ENCODE peak calls at places on chromosome 17, in five cellular contexts. D is cardiac fibroblast, C is ascending aorta, F is neuronal stem cell, X is endothelial cell of umbilical vein. O is an unnamed sample.

GRCh38 chr17:50060951-50061712 is 5.2 kb downstream of the ITGA3 start:
- DNase-seq in D (peak; percentile 67), X (no peak), C (peak; percentile 97), F (no peak), O (no peak)

GRCh38 chr17:82090549-82091263 is 7.3 kb downstream of the FASN start:
- DNase-seq in D (no peak), X (no peak), F (no peak), C (no peak), O (no peak)

GRCh38 chr17:45757431-45758218 is 26.5 kb upstream of the CRHR1 start:
- DNase-seq in D (no peak), X (no peak), F (no peak), C (no peak), O (no peak)

GRCh38 chr17:82983510-82984248 is 95.7 kb upstream of the METRNL start:
- DNase-seq in F (no peak), D (no peak), C (no peak), X (no peak), O (no peak)

GRCh38 chr17:28684963-28685362 is 23.0 kb downstream of the SUPT6H start:
- DNase-seq in D (peak; percentile 27), F (no peak), X (no peak), C (no peak), O (peak; percentile 23)

GRCh38 chr17:81429353-81429774 is 34.1 kb downstream of the BAHCC1 start:
- DNase-seq in F (no peak), X (peak; percentile 74), C (peak; percentile 88), D (peak; percentile 67), O (peak; percentile 82)

GRCh38 chr17:28725166-28725659 is 820 bp downstream of the TLCD1 start:
- DNase-seq in D (peak; percentile 70), C (no peak), F (no peak), X (peak; percentile 38), O (no peak)

GRCh38 chr17:70636517-70637133 is 467.3 kb downstream of the KCNJ2 start:
- DNase-seq in D (peak; percentile 62), C (no peak), X (peak; percentile 61), F (peak; percentile 40), O (peak; percentile 52)

GRCh38 chr17:82615084-82616020 is 32.9 kb downstream of the WDR45B start:
- DNase-seq in D (no peak), C (no peak), X (no peak), F (no peak), O (no peak)

GRCh38 chr17:8375738-8376259 is 705 bp downstream of the KRABD2 start:
- DNase-seq in D (no peak), X (no peak), C (no peak), F (no peak), O (no peak)

GRCh38 chr17:2710075-2710803 is 1.3 kb downstream of the CLUH start:
- DNase-seq in F (no peak), D (no peak), C (no peak), X (peak; percentile 12), O (no peak)

GRCh38 chr17:2713881-2714280 is 2.3 kb upstream of the CLUH start:
- DNase-seq in F (no peak), X (no peak), D (no peak), C (no peak), O (no peak)

GRCh38 chr17:2711608-2712299 is at the start of gene CLUH:
- DNase-seq in D (peak; percentile 98), F (peak; percentile 70), X (peak; percentile 98), C (peak; percentile 98), O (peak; percentile 94)

GRCh38 chr17:2710804-2711607 is 558 bp downstream of the CLUH start:
- DNase-seq in C (no peak), D (peak; percentile 19), F (no peak), X (peak; percentile 19), O (no peak)

GRCh38 chr17:2712300-2713043 is 908 bp upstream of the CLUH start:
- DNase-seq in D (no peak), F (no peak), C (no peak), X (no peak), O (no peak)
- H3K4me3 ChIP-seq in D (peak overlapping the region; percentile 61), F (peak overlapping the region; percentile 73), C (peak overlapping the region; percentile 95), X (peak overlapping the region; percentile 70), O (peak overlapping the region; percentile 65)

GRCh38 chr17:17683710-17684365 is 2.6 kb downstream of the RAI1 start:
- DNase-seq in X (no peak), C (no peak), F (no peak), D (no peak), O (no peak)
- H3K4me3 ChIP-seq in X (no peak overlapping the region), C (peak overlapping the region; percentile 72), F (peak overlapping the region; percentile 84), D (peak overlapping the region; percentile 79), O (no peak overlapping the region)

GRCh38 chr17:75397217-75397616 is 8.3 kb downstream of the GRB2 start:
- DNase-seq in C (no peak), F (no peak), D (no peak), X (no peak), O (no peak)
- H3K4me3 ChIP-seq in C (no peak overlapping the region), F (no peak overlapping the region), D (no peak overlapping the region), X (no peak overlapping the region), O (no peak overlapping the region)

GRCh38 chr17:27239584-27239983 is 54.3 kb upstream of the WSB1 start:
- DNase-seq in C (no peak), F (no peak), D (no peak), X (no peak), O (no peak)

GRCh38 chr17:27242951-27243350 is 51.0 kb upstream of the WSB1 start:
- DNase-seq in F (no peak), X (no peak), D (no peak), C (no peak), O (no peak)

GRCh38 chr17:27240802-27241155 is 53.1 kb upstream of the WSB1 start:
- DNase-seq in C (no peak), F (no peak), D (no peak), X (no peak), O (no peak)

GRCh38 chr17:27240086-27240801 is 53.7 kb upstream of the WSB1 start:
- DNase-seq in D (no peak), X (no peak), F (no peak), C (no peak), O (no peak)

GRCh38 chr17:27241346-27241946 is 52.5 kb upstream of the WSB1 start:
- DNase-seq in X (no peak), D (peak; percentile 50), F (no peak), C (no peak), O (no peak)
- H3K4me3 ChIP-seq in X (no peak overlapping the region), D (no peak overlapping the region), F (no peak overlapping the region), C (no peak overlapping the region), O (no peak overlapping the region)

GRCh38 chr17:47717261-47717697 is 15.8 kb upstream of the TBX21 start:
- DNase-seq in F (no peak), X (no peak), D (no peak), C (no peak), O (no peak)

GRCh38 chr17:47714773-47715396 is 18.2 kb upstream of the TBX21 start:
- DNase-seq in C (no peak), X (no peak), F (no peak), D (no peak), O (no peak)

GRCh38 chr17:47716381-47716780 is 16.7 kb upstream of the TBX21 start:
- DNase-seq in C (no peak), F (no peak), D (no peak), X (no peak), O (no peak)

GRCh38 chr17:47713980-47714689 is 18.9 kb upstream of the TBX21 start:
- DNase-seq in C (no peak), F (no peak), X (no peak), D (no peak), O (no peak)

GRCh38 chr17:47715669-47716325 is 17.2 kb upstream of the TBX21 start:
- DNase-seq in C (no peak), X (no peak), F (no peak), D (no peak), O (no peak)
- H3K4me3 ChIP-seq in C (no peak overlapping the region), X (no peak overlapping the region), F (no peak overlapping the region), D (no peak overlapping the region), O (no peak overlapping the region)

GRCh38 chr17:35432176-35433074 is at the start of gene SLFN12:
- DNase-seq in D (peak; percentile 97), F (peak; percentile 63), C (peak; percentile 85), X (peak; percentile 96), O (no peak)

GRCh38 chr17:35438433-35438832 is 6.1 kb upstream of the SLFN12 start:
- DNase-seq in D (no peak), X (no peak), F (no peak), C (no peak), O (no peak)

GRCh38 chr17:35428229-35428628 is 4.1 kb downstream of the SLFN12 start:
- DNase-seq in F (no peak), D (no peak), C (no peak), X (no peak), O (no peak)

GRCh38 chr17:35429702-35430101 is 2.6 kb downstream of the SLFN12 start:
- DNase-seq in F (no peak), C (no peak), D (no peak), X (no peak), O (no peak)

GRCh38 chr17:35433075-35433894 is 985 bp upstream of the SLFN12 start:
- DNase-seq in X (peak; percentile 96), C (peak; percentile 94), F (peak; percentile 68), D (peak; percentile 100), O (peak; percentile 65)
- H3K4me3 ChIP-seq in X (peak overlapping the region; percentile 55), C (peak overlapping the region; percentile 70), F (no peak overlapping the region), D (peak overlapping the region; percentile 66), O (peak overlapping the region; percentile 59)

GRCh38 chr17:7027335-7027734 is 4.5 kb downstream of the BCL6B start:
- DNase-seq in C (no peak), F (no peak), X (no peak), D (no peak), O (no peak)
- H3K4me3 ChIP-seq in C (no peak overlapping the region), F (no peak overlapping the region), X (peak overlapping the region; percentile 9), D (no peak overlapping the region), O (no peak overlapping the region)

O was measured in tibial nerve.